ENCODE peak calls at places on chromosomes 16 and 17, in six cellular contexts. R is stomach; X is activated CD8-positive, alpha-beta T cell treated with anti-CD3 and anti-CD28 coated beads, Interleukin-2, amount 10 ng/mL, durations not matched to agents 7 days and 5 days; S is HTR-8/SVneo; Q is Ammon's horn; C is memory B cell. K is an unnamed sample.

GRCh38 chr17:7184647-7185046 is 5.5 kb upstream of the ASGR1 start:
- DNase-seq in C (no peak), Q (no peak), X (no peak), S (no peak), R (no peak), K (no peak)

GRCh38 chr17:81160306-81160705 is 5.0 kb upstream of the PVALEF start:
- DNase-seq in C (no peak), R (no peak), S (no peak), X (peak; percentile 42), Q (no peak), K (no peak)

GRCh38 chr17:5785343-5785742 is 201.0 kb upstream of the NLRP1 start:
- DNase-seq in R (no peak), C (no peak), X (no peak), S (no peak), Q (no peak), K (peak; percentile 92)

GRCh38 chr16:83215417-83216001 is 588.7 kb downstream of the CDH13 start:
- DNase-seq in C (peak; percentile 44), S (peak; percentile 51), Q (no peak), R (peak; percentile 39), X (peak; percentile 64), K (no peak)

GRCh38 chr16:70676571-70677498 is 9.0 kb downstream of the MTSS2 start:
- DNase-seq in S (no peak), Q (no peak), C (no peak), X (no peak), R (no peak), K (no peak)

GRCh38 chr16:11493531-11493929 is 93.2 kb downstream of the LITAF start:
- DNase-seq in R (no peak), Q (no peak), C (no peak), S (no peak), X (no peak), K (no peak)

GRCh38 chr17:38621538-38621937 is 15.8 kb upstream of the SRCIN1 start:
- DNase-seq in Q (no peak), S (no peak), R (no peak), C (no peak), X (no peak), K (no peak)

GRCh38 chr17:35715416-35715815 is 16.0 kb upstream of the RASL10B start:
- DNase-seq in C (no peak), X (no peak), Q (peak; percentile 61), S (no peak), R (no peak), K (no peak)

GRCh38 chr17:12867726-12868125 is 78.4 kb downstream of the ARHGAP44 start:
- DNase-seq in R (no peak), X (no peak), S (no peak), C (no peak), Q (no peak), K (no peak)

GRCh38 chr16:68771922-68772681 is 35.0 kb downstream of the CDH1 start:
- DNase-seq in Q (no peak), R (no peak), S (no peak), X (no peak), C (no peak), K (no peak)

GRCh38 chr16:85716016-85716679 is 27.4 kb upstream of the GINS2 start:
- DNase-seq in Q (no peak), R (no peak), S (no peak), X (no peak), C (no peak), K (no peak)

GRCh38 chr17:71777048-71777638 is 343.7 kb upstream of the SOX9 start:
- DNase-seq in C (no peak), R (no peak), Q (no peak), X (no peak), S (no peak), K (no peak)

GRCh38 chr17:2705888-2706795 is 5.4 kb downstream of the CLUH start:
- DNase-seq in R (no peak), S (no peak), Q (no peak), C (no peak), X (no peak), K (no peak)

GRCh38 chr17:75036643-75037268 is 10.0 kb downstream of the ATP5PD start:
- DNase-seq in S (no peak), Q (peak; percentile 69), X (peak; percentile 87), C (no peak), R (peak; percentile 85), K (no peak)

GRCh38 chr16:19757026-19757425 is 39.0 kb downstream of the IQCK start:
- DNase-seq in X (no peak), S (no peak), Q (no peak), C (no peak), R (no peak), K (no peak)

GRCh38 chr17:45948881-45949624 is 50.0 kb upstream of the STH start:
- DNase-seq in Q (peak; percentile 69), C (peak; percentile 64), S (peak; percentile 86), X (peak; percentile 67), R (peak; percentile 81), K (peak; percentile 14)

GRCh38 chr16:55411231-55411630 is 67.8 kb upstream of the MMP2 start:
- DNase-seq in S (no peak), X (no peak), C (no peak), R (no peak), Q (no peak), K (no peak)

GRCh38 chr16:80038566-80038965 is 438.0 kb upstream of the MAF start:
- DNase-seq in S (no peak), R (no peak), Q (no peak), X (no peak), C (no peak), K (no peak)

GRCh38 chr17:47675380-47676198 is 18.4 kb upstream of the TBKBP1 start:
- DNase-seq in R (no peak), S (no peak), Q (no peak), C (no peak), X (no peak), K (no peak)

GRCh38 chr16:82050909-82051357 is 15.9 kb downstream of the HSD17B2 start:
- DNase-seq in S (no peak), R (no peak), X (no peak), C (no peak), Q (no peak), K (no peak)

GRCh38 chr17:6948562-6948961 is 47.3 kb upstream of the ALOX12 start:
- DNase-seq in R (no peak), X (no peak), C (no peak), Q (no peak), S (no peak), K (no peak)

GRCh38 chr16:9012848-9013507 is 49.3 kb upstream of the USP7 start:
- DNase-seq in X (no peak), R (no peak), C (no peak), Q (peak; percentile 30), S (no peak), K (no peak)

GRCh38 chr16:49682577-49683165 is 173.2 kb downstream of the ZNF423 start:
- DNase-seq in C (no peak), Q (no peak), S (no peak), R (no peak), X (no peak), K (no peak)

GRCh38 chr17:79840204-79840988 is 1.2 kb upstream of the CBX4 start:
- DNase-seq in S (no peak), R (peak; percentile 75), X (peak; percentile 46), C (peak; percentile 47), Q (peak; percentile 32), K (no peak)

GRCh38 chr17:79622776-79623175 is 11.9 kb upstream of the RBFOX3 start:
- DNase-seq in X (no peak), C (no peak), Q (no peak), S (no peak), R (no peak), K (no peak)

GRCh38 chr17:20999044-20999573 is 43.7 kb downstream of the USP22 start:
- DNase-seq in C (no peak), S (no peak), X (no peak), R (no peak), Q (no peak), K (no peak)

GRCh38 chr16:19505600-19506303 is 16.1 kb downstream of the GDE1 start:
- DNase-seq in C (no peak), X (no peak), R (no peak), S (no peak), Q (no peak), K (no peak)

GRCh38 chr17:50668025-50668837 is 33.5 kb downstream of the ABCC3 start:
- DNase-seq in C (no peak), X (no peak), S (no peak), R (no peak), Q (no peak), K (no peak)

GRCh38 chr17:80887639-80888175 is 103.9 kb upstream of the CHMP6 start:
- DNase-seq in Q (no peak), S (no peak), X (no peak), R (no peak), C (no peak), K (no peak)

GRCh38 chr17:16989230-16989952 is 17.5 kb upstream of the TNFRSF13B start:
- DNase-seq in R (no peak), C (peak; percentile 63), Q (no peak), X (peak; percentile 26), S (no peak), K (no peak)

GRCh38 chr16:85090166-85090565 is 22.1 kb downstream of the CIBAR2 start:
- DNase-seq in S (no peak), X (no peak), Q (no peak), C (no peak), R (no peak), K (no peak)

GRCh38 chr16:50021509-50021908 is 3.5 kb upstream of the CNEP1R1 start:
- DNase-seq in Q (no peak), C (no peak), S (no peak), R (no peak), X (no peak), K (no peak)

GRCh38 chr16:73019456-73020362 is 28.2 kb downstream of the ZFHX3 start:
- DNase-seq in S (peak; percentile 86), X (no peak), C (no peak), R (no peak), Q (no peak), K (peak; percentile 43)

GRCh38 chr16:87608400-87608985 is 6.2 kb downstream of the JPH3 start:
- DNase-seq in X (peak; percentile 73), Q (no peak), C (peak; percentile 36), S (peak; percentile 73), R (peak; percentile 49), K (peak; percentile 25)

GRCh38 chr17:17681744-17682292 is 560 bp downstream of the RAI1 start:
- DNase-seq in S (no peak), X (peak; percentile 53), Q (no peak), R (no peak), C (peak; percentile 63), K (no peak)

GRCh38 chr16:1825381-1825863 is 1.2 kb downstream of the HAGH start:
- DNase-seq in S (no peak), Q (no peak), R (peak; percentile 46), X (no peak), C (no peak), K (no peak)

GRCh38 chr17:55285340-55286301 is 20.9 kb downstream of the HLF start:
- DNase-seq in Q (peak; percentile 83), C (no peak), S (no peak), X (no peak), R (peak; percentile 90), K (no peak)

GRCh38 chr17:545156-545555 is 169.5 kb downstream of the VPS53 start:
- DNase-seq in S (no peak), X (no peak), C (no peak), R (no peak), Q (no peak), K (no peak)

GRCh38 chr16:72833491-72833890 is 214.4 kb downstream of the ZFHX3 start:
- DNase-seq in C (no peak), Q (no peak), S (no peak), R (no peak), X (no peak), K (no peak)